ENCODE peak calls at places on chromosome 5, in eight cellular contexts. One of them, this sample, is unnamed. For H3K4me1 and H3K9me3, the result is how much of the 10 kb centered on the place peaks cover.

GRCh38 chr5:138339086-138339456 is 1.0 kb downstream of the FAM53C start:
- DNase-seq in CD8-positive, alpha-beta T cell: no peak
- DNase-seq in hepatocyte: peak
- DNase-seq in naive thymus-derived CD4-positive, alpha-beta T cell: no peak
- DNase-seq in heart left ventricle: no peak
- DNase-seq in body of pancreas: peak
- DNase-seq in neural progenitor cell: peak
- DNase-seq in GM23248: peak
- DNase-seq in this sample: no peak

GRCh38 chr5:77882670-77883257 is 106.6 kb upstream of the TBCA start:
- DNase-seq in CD8-positive, alpha-beta T cell: no peak
- DNase-seq in hepatocyte: no peak
- DNase-seq in naive thymus-derived CD4-positive, alpha-beta T cell: no peak
- DNase-seq in heart left ventricle: no peak
- DNase-seq in body of pancreas: no peak
- DNase-seq in neural progenitor cell: no peak
- DNase-seq in GM23248: peak
- DNase-seq in this sample: no peak

GRCh38 chr5:122770479-122770878 is 4.4 kb upstream of the SNX2 start:
- DNase-seq in CD8-positive, alpha-beta T cell: no peak
- DNase-seq in hepatocyte: no peak
- DNase-seq in naive thymus-derived CD4-positive, alpha-beta T cell: no peak
- DNase-seq in heart left ventricle: no peak
- DNase-seq in body of pancreas: no peak
- DNase-seq in neural progenitor cell: no peak
- DNase-seq in GM23248: no peak
- DNase-seq in this sample: no peak

GRCh38 chr5:54742417-54742889 is 224.9 kb downstream of the SNX18 start:
- DNase-seq in CD8-positive, alpha-beta T cell: no peak
- DNase-seq in hepatocyte: peak
- DNase-seq in naive thymus-derived CD4-positive, alpha-beta T cell: no peak
- DNase-seq in heart left ventricle: peak
- DNase-seq in body of pancreas: peak
- DNase-seq in neural progenitor cell: peak
- DNase-seq in GM23248: peak
- DNase-seq in this sample: no peak

GRCh38 chr5:168653611-168654010 is 74.4 kb upstream of the PANK3 start:
- DNase-seq in CD8-positive, alpha-beta T cell: no peak
- DNase-seq in hepatocyte: no peak
- DNase-seq in naive thymus-derived CD4-positive, alpha-beta T cell: no peak
- DNase-seq in heart left ventricle: no peak
- DNase-seq in body of pancreas: no peak
- DNase-seq in neural progenitor cell: peak
- DNase-seq in GM23248: no peak
- DNase-seq in this sample: no peak

GRCh38 chr5:25190521-25191000 is 545.8 kb upstream of the CDH10 start:
- DNase-seq in CD8-positive, alpha-beta T cell: no peak
- DNase-seq in hepatocyte: no peak
- DNase-seq in naive thymus-derived CD4-positive, alpha-beta T cell: no peak
- DNase-seq in heart left ventricle: no peak
- DNase-seq in body of pancreas: no peak
- DNase-seq in neural progenitor cell: no peak
- DNase-seq in GM23248: no peak
- DNase-seq in this sample: no peak

GRCh38 chr5:106985174-106985573 is 685.6 kb downstream of the EFNA5 start:
- DNase-seq in CD8-positive, alpha-beta T cell: no peak
- DNase-seq in hepatocyte: no peak
- DNase-seq in naive thymus-derived CD4-positive, alpha-beta T cell: no peak
- DNase-seq in heart left ventricle: no peak
- DNase-seq in body of pancreas: no peak
- DNase-seq in neural progenitor cell: no peak
- DNase-seq in GM23248: no peak
- DNase-seq in this sample: no peak

GRCh38 chr5:75670571-75670970 is 46.7 kb downstream of the POC5 start:
- DNase-seq in CD8-positive, alpha-beta T cell: no peak
- DNase-seq in hepatocyte: peak
- DNase-seq in naive thymus-derived CD4-positive, alpha-beta T cell: no peak
- DNase-seq in heart left ventricle: no peak
- DNase-seq in body of pancreas: peak
- DNase-seq in neural progenitor cell: no peak
- DNase-seq in GM23248: no peak
- DNase-seq in this sample: no peak

GRCh38 chr5:174378116-174378874 is 332.8 kb downstream of the NSG2 start:
- DNase-seq in CD8-positive, alpha-beta T cell: no peak
- DNase-seq in hepatocyte: no peak
- DNase-seq in naive thymus-derived CD4-positive, alpha-beta T cell: no peak
- DNase-seq in heart left ventricle: no peak
- DNase-seq in body of pancreas: no peak
- DNase-seq in neural progenitor cell: no peak
- DNase-seq in GM23248: no peak
- DNase-seq in this sample: no peak

GRCh38 chr5:15806613-15807012 is 306.6 kb downstream of the FBXL7 start:
- DNase-seq in CD8-positive, alpha-beta T cell: no peak
- DNase-seq in hepatocyte: no peak
- DNase-seq in naive thymus-derived CD4-positive, alpha-beta T cell: no peak
- DNase-seq in heart left ventricle: no peak
- DNase-seq in body of pancreas: no peak
- DNase-seq in neural progenitor cell: no peak
- DNase-seq in GM23248: no peak
- DNase-seq in this sample: no peak

GRCh38 chr5:159605585-159605984 is 275.3 kb upstream of the IL12B start:
- DNase-seq in CD8-positive, alpha-beta T cell: no peak
- DNase-seq in hepatocyte: no peak
- DNase-seq in naive thymus-derived CD4-positive, alpha-beta T cell: no peak
- DNase-seq in heart left ventricle: peak
- DNase-seq in body of pancreas: peak
- DNase-seq in neural progenitor cell: no peak
- DNase-seq in GM23248: no peak
- DNase-seq in this sample: no peak

GRCh38 chr5:138573949-138574670 is 1.1 kb downstream of the HSPA9 start:
- DNase-seq in CD8-positive, alpha-beta T cell: no peak
- DNase-seq in hepatocyte: no peak
- DNase-seq in naive thymus-derived CD4-positive, alpha-beta T cell: no peak
- DNase-seq in heart left ventricle: no peak
- DNase-seq in body of pancreas: no peak
- DNase-seq in neural progenitor cell: no peak
- DNase-seq in GM23248: peak
- DNase-seq in this sample: no peak

GRCh38 chr5:151298465-151298864 is 5.1 kb downstream of the SLC36A3 start:
- DNase-seq in CD8-positive, alpha-beta T cell: no peak
- DNase-seq in hepatocyte: no peak
- DNase-seq in naive thymus-derived CD4-positive, alpha-beta T cell: no peak
- DNase-seq in heart left ventricle: no peak
- DNase-seq in body of pancreas: no peak
- DNase-seq in neural progenitor cell: no peak
- DNase-seq in GM23248: peak
- DNase-seq in this sample: no peak

GRCh38 chr5:15502208-15502607 is 2.2 kb downstream of the FBXL7 start:
- DNase-seq in CD8-positive, alpha-beta T cell: no peak
- DNase-seq in hepatocyte: no peak
- DNase-seq in naive thymus-derived CD4-positive, alpha-beta T cell: no peak
- DNase-seq in heart left ventricle: no peak
- DNase-seq in body of pancreas: no peak
- DNase-seq in neural progenitor cell: no peak
- DNase-seq in GM23248: peak
- DNase-seq in this sample: peak

GRCh38 chr5:124460666-124461065 is 285.8 kb downstream of the ZNF608 start:
- DNase-seq in CD8-positive, alpha-beta T cell: no peak
- DNase-seq in hepatocyte: no peak
- DNase-seq in naive thymus-derived CD4-positive, alpha-beta T cell: no peak
- DNase-seq in heart left ventricle: no peak
- DNase-seq in body of pancreas: no peak
- DNase-seq in neural progenitor cell: no peak
- DNase-seq in GM23248: no peak
- DNase-seq in this sample: no peak

GRCh38 chr5:124456244-124456643 is 290.2 kb downstream of the ZNF608 start:
- DNase-seq in CD8-positive, alpha-beta T cell: no peak
- DNase-seq in hepatocyte: no peak
- DNase-seq in naive thymus-derived CD4-positive, alpha-beta T cell: no peak
- DNase-seq in heart left ventricle: no peak
- DNase-seq in body of pancreas: no peak
- DNase-seq in neural progenitor cell: no peak
- DNase-seq in GM23248: peak
- DNase-seq in this sample: no peak

GRCh38 chr5:124457101-124457500 is 289.3 kb downstream of the ZNF608 start:
- DNase-seq in CD8-positive, alpha-beta T cell: no peak
- DNase-seq in hepatocyte: no peak
- DNase-seq in naive thymus-derived CD4-positive, alpha-beta T cell: no peak
- DNase-seq in heart left ventricle: no peak
- DNase-seq in body of pancreas: no peak
- DNase-seq in neural progenitor cell: no peak
- DNase-seq in GM23248: no peak
- DNase-seq in this sample: no peak

GRCh38 chr5:124460000-124460399 is 286.4 kb downstream of the ZNF608 start:
- DNase-seq in CD8-positive, alpha-beta T cell: no peak
- DNase-seq in hepatocyte: no peak
- DNase-seq in naive thymus-derived CD4-positive, alpha-beta T cell: no peak
- DNase-seq in heart left ventricle: no peak
- DNase-seq in body of pancreas: no peak
- DNase-seq in neural progenitor cell: no peak
- DNase-seq in GM23248: no peak
- DNase-seq in this sample: no peak

DNA sequence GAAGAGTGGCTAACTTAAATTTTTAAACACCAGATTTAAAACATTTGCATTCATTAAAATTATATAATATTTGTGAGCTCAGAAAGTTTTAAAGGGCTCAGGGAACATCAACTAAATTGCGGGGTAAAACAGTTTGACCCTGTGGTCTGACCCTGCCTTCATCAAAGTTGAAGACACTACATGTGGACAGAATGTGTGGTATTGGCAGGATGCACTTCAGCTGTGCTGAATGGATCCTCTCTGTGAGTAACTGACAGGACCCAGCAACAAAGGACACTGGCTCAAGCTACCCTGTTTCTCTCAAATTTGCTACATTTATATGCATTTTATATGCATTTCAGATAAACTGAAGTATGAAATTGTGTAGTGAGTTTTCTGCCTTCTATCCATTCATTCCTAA is 288.5 kb downstream of the ZNF608 start:
- DNase-seq in CD8-positive, alpha-beta T cell: no peak
- DNase-seq in hepatocyte: no peak
- DNase-seq in naive thymus-derived CD4-positive, alpha-beta T cell: no peak
- DNase-seq in heart left ventricle: no peak
- DNase-seq in body of pancreas: no peak
- DNase-seq in neural progenitor cell: no peak
- DNase-seq in GM23248: no peak
- DNase-seq in this sample: peak
- H3K4me1 ChIP-seq in CD8-positive, alpha-beta T cell: under half
- H3K4me1 ChIP-seq in hepatocyte: under half
- H3K4me1 ChIP-seq in naive thymus-derived CD4-positive, alpha-beta T cell: under half
- H3K4me1 ChIP-seq in heart left ventricle: under half
- H3K4me1 ChIP-seq in body of pancreas: under half
- H3K4me1 ChIP-seq in neural progenitor cell: half or more
- H3K4me1 ChIP-seq in GM23248: under half
- H3K4me1 ChIP-seq in this sample: under half

GRCh38 chr5:179006564-179006963 is 11.4 kb upstream of the GRM6 start:
- DNase-seq in CD8-positive, alpha-beta T cell: no peak
- DNase-seq in hepatocyte: no peak
- DNase-seq in naive thymus-derived CD4-positive, alpha-beta T cell: no peak
- DNase-seq in heart left ventricle: no peak
- DNase-seq in body of pancreas: no peak
- DNase-seq in neural progenitor cell: no peak
- DNase-seq in GM23248: no peak
- DNase-seq in this sample: no peak
- H3K9me3 ChIP-seq in CD8-positive, alpha-beta T cell: under half
- H3K9me3 ChIP-seq in hepatocyte: under half
- H3K9me3 ChIP-seq in naive thymus-derived CD4-positive, alpha-beta T cell: under half
- H3K9me3 ChIP-seq in heart left ventricle: under half
- H3K9me3 ChIP-seq in body of pancreas: under half
- H3K9me3 ChIP-seq in neural progenitor cell: under half
- H3K9me3 ChIP-seq in GM23248: under half
- H3K9me3 ChIP-seq in this sample: under half

GRCh38 chr5:1553642-1554409 is 30.1 kb upstream of the LPCAT1 start:
- DNase-seq in CD8-positive, alpha-beta T cell: no peak
- DNase-seq in hepatocyte: no peak
- DNase-seq in naive thymus-derived CD4-positive, alpha-beta T cell: no peak
- DNase-seq in heart left ventricle: no peak
- DNase-seq in body of pancreas: no peak
- DNase-seq in neural progenitor cell: no peak
- DNase-seq in GM23248: no peak
- DNase-seq in this sample: no peak

GRCh38 chr5:1555011-1555807 is 31.4 kb upstream of the LPCAT1 start:
- DNase-seq in CD8-positive, alpha-beta T cell: no peak
- DNase-seq in hepatocyte: no peak
- DNase-seq in naive thymus-derived CD4-positive, alpha-beta T cell: no peak
- DNase-seq in heart left ventricle: no peak
- DNase-seq in body of pancreas: peak
- DNase-seq in neural progenitor cell: no peak
- DNase-seq in GM23248: peak
- DNase-seq in this sample: no peak

GRCh38 chr5:1557114-1557873 is 33.5 kb upstream of the LPCAT1 start:
- DNase-seq in CD8-positive, alpha-beta T cell: no peak
- DNase-seq in hepatocyte: no peak
- DNase-seq in naive thymus-derived CD4-positive, alpha-beta T cell: no peak
- DNase-seq in heart left ventricle: no peak
- DNase-seq in body of pancreas: no peak
- DNase-seq in neural progenitor cell: no peak
- DNase-seq in GM23248: no peak
- DNase-seq in this sample: no peak

GRCh38 chr5:1554410-1554967 is 30.7 kb upstream of the LPCAT1 start:
- DNase-seq in CD8-positive, alpha-beta T cell: no peak
- DNase-seq in hepatocyte: no peak
- DNase-seq in naive thymus-derived CD4-positive, alpha-beta T cell: no peak
- DNase-seq in heart left ventricle: no peak
- DNase-seq in body of pancreas: no peak
- DNase-seq in neural progenitor cell: no peak
- DNase-seq in GM23248: no peak
- DNase-seq in this sample: no peak

GRCh38 chr5:1555808-1556681 is 32.3 kb upstream of the LPCAT1 start:
- DNase-seq in CD8-positive, alpha-beta T cell: no peak
- DNase-seq in hepatocyte: no peak
- DNase-seq in naive thymus-derived CD4-positive, alpha-beta T cell: no peak
- DNase-seq in heart left ventricle: no peak
- DNase-seq in body of pancreas: no peak
- DNase-seq in neural progenitor cell: no peak
- DNase-seq in GM23248: no peak
- DNase-seq in this sample: no peak
- H3K27ac ChIP-seq in CD8-positive, alpha-beta T cell: no peak
- H3K27ac ChIP-seq in hepatocyte: no peak
- H3K27ac ChIP-seq in naive thymus-derived CD4-positive, alpha-beta T cell: no peak
- H3K27ac ChIP-seq in heart left ventricle: no peak
- H3K27ac ChIP-seq in body of pancreas: no peak
- H3K27ac ChIP-seq in neural progenitor cell: no peak
- H3K27ac ChIP-seq in GM23248: no peak
- H3K27ac ChIP-seq in this sample: no peak

DNA sequence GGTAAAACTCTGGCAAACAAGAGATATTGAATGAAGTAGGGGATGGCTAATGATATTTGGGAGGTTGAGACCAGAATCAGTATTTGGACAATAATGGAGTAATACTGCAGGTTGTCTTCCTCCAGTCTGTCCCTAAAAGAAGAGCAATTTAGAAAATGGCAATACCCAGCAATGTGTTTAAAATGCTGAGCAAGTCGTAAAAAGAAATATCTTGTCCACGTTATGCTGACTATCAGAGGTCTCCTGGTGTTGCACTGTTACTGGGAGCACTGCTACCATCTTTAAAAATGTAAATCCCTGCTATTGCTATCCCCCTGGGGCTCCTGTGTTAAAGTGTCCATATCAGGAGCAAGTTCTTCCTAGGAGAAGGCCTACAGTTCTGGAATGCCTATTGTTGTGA is 10.4 kb downstream of the CYSTM1 start:
- DNase-seq in CD8-positive, alpha-beta T cell: no peak
- DNase-seq in hepatocyte: no peak
- DNase-seq in naive thymus-derived CD4-positive, alpha-beta T cell: no peak
- DNase-seq in heart left ventricle: no peak
- DNase-seq in body of pancreas: no peak
- DNase-seq in neural progenitor cell: no peak
- DNase-seq in GM23248: no peak
- DNase-seq in this sample: no peak
- H3K4me1 ChIP-seq in CD8-positive, alpha-beta T cell: under half
- H3K4me1 ChIP-seq in hepatocyte: under half
- H3K4me1 ChIP-seq in naive thymus-derived CD4-positive, alpha-beta T cell: under half
- H3K4me1 ChIP-seq in heart left ventricle: under half
- H3K4me1 ChIP-seq in body of pancreas: half or more
- H3K4me1 ChIP-seq in neural progenitor cell: under half
- H3K4me1 ChIP-seq in GM23248: under half
- H3K4me1 ChIP-seq in this sample: under half